ENCODE peak calls at places on chromosomes 7 and 10, in nine cellular contexts. One of them, this sample, is unnamed.

GRCh38 chr7:121043314-121044234 is 55.1 kb downstream of the CPED1 start:
- DNase-seq in lower lobe of right lung: no peak
- DNase-seq in IMR-90: no peak
- DNase-seq in prostate gland: no peak
- DNase-seq in fibroblast of lung: peak
- DNase-seq in esophagus muscularis mucosa: no peak
- DNase-seq in right lobe of liver: no peak
- DNase-seq in A549: no peak
- DNase-seq in GM20000: no peak
- DNase-seq in this sample: no peak

GRCh38 chr7:148863324-148863723 is 20.8 kb downstream of the EZH2 start:
- DNase-seq in lower lobe of right lung: no peak
- DNase-seq in IMR-90: no peak
- DNase-seq in prostate gland: no peak
- DNase-seq in fibroblast of lung: no peak
- DNase-seq in esophagus muscularis mucosa: no peak
- DNase-seq in right lobe of liver: no peak
- DNase-seq in A549: no peak
- DNase-seq in GM20000: no peak
- DNase-seq in this sample: no peak

GRCh38 chr7:130900471-130901076 is 166.6 kb upstream of the KLF14 start:
- DNase-seq in lower lobe of right lung: no peak
- DNase-seq in IMR-90: no peak
- DNase-seq in prostate gland: no peak
- DNase-seq in fibroblast of lung: no peak
- DNase-seq in esophagus muscularis mucosa: no peak
- DNase-seq in right lobe of liver: peak
- DNase-seq in A549: no peak
- DNase-seq in GM20000: no peak
- DNase-seq in this sample: no peak

GRCh38 chr10:46289209-46289810 is 2.5 kb downstream of the ANTXRL start:
- DNase-seq in lower lobe of right lung: no peak
- DNase-seq in IMR-90: peak
- DNase-seq in prostate gland: no peak
- DNase-seq in fibroblast of lung: peak
- DNase-seq in esophagus muscularis mucosa: no peak
- DNase-seq in right lobe of liver: peak
- DNase-seq in A549: no peak
- DNase-seq in GM20000: no peak
- DNase-seq in this sample: no peak

GRCh38 chr10:123044391-123044790 is 35.6 kb downstream of the ACADSB start:
- DNase-seq in lower lobe of right lung: no peak
- DNase-seq in IMR-90: peak
- DNase-seq in prostate gland: no peak
- DNase-seq in fibroblast of lung: peak
- DNase-seq in esophagus muscularis mucosa: no peak
- DNase-seq in right lobe of liver: no peak
- DNase-seq in A549: peak
- DNase-seq in GM20000: no peak
- DNase-seq in this sample: no peak

GRCh38 chr7:17411922-17412321 is 113.5 kb downstream of the AHR start:
- DNase-seq in lower lobe of right lung: no peak
- DNase-seq in IMR-90: no peak
- DNase-seq in prostate gland: no peak
- DNase-seq in fibroblast of lung: no peak
- DNase-seq in esophagus muscularis mucosa: no peak
- DNase-seq in right lobe of liver: no peak
- DNase-seq in A549: no peak
- DNase-seq in GM20000: no peak
- DNase-seq in this sample: no peak

GRCh38 chr7:45982912-45983719 is 62.0 kb upstream of the IGFBP3 start:
- DNase-seq in lower lobe of right lung: no peak
- DNase-seq in IMR-90: no peak
- DNase-seq in prostate gland: no peak
- DNase-seq in fibroblast of lung: no peak
- DNase-seq in esophagus muscularis mucosa: peak
- DNase-seq in right lobe of liver: no peak
- DNase-seq in A549: no peak
- DNase-seq in GM20000: no peak
- DNase-seq in this sample: no peak

GRCh38 chr10:102230264-102230860 is 4.3 kb downstream of the ELOVL3 start:
- DNase-seq in lower lobe of right lung: peak
- DNase-seq in IMR-90: peak
- DNase-seq in prostate gland: peak
- DNase-seq in fibroblast of lung: peak
- DNase-seq in esophagus muscularis mucosa: no peak
- DNase-seq in right lobe of liver: no peak
- DNase-seq in A549: peak
- DNase-seq in GM20000: no peak
- DNase-seq in this sample: peak

GRCh38 chr10:101001225-101002035 is 1.8 kb downstream of the LZTS2 start:
- DNase-seq in lower lobe of right lung: peak
- DNase-seq in IMR-90: peak
- DNase-seq in prostate gland: peak
- DNase-seq in fibroblast of lung: peak
- DNase-seq in esophagus muscularis mucosa: peak
- DNase-seq in right lobe of liver: peak
- DNase-seq in A549: no peak
- DNase-seq in GM20000: no peak
- DNase-seq in this sample: no peak

GRCh38 chr10:71745659-71746250 is 26.2 kb upstream of the C10orf105 start:
- DNase-seq in lower lobe of right lung: no peak
- DNase-seq in IMR-90: no peak
- DNase-seq in prostate gland: no peak
- DNase-seq in fibroblast of lung: no peak
- DNase-seq in esophagus muscularis mucosa: no peak
- DNase-seq in right lobe of liver: no peak
- DNase-seq in A549: no peak
- DNase-seq in GM20000: no peak
- DNase-seq in this sample: no peak

DNA sequence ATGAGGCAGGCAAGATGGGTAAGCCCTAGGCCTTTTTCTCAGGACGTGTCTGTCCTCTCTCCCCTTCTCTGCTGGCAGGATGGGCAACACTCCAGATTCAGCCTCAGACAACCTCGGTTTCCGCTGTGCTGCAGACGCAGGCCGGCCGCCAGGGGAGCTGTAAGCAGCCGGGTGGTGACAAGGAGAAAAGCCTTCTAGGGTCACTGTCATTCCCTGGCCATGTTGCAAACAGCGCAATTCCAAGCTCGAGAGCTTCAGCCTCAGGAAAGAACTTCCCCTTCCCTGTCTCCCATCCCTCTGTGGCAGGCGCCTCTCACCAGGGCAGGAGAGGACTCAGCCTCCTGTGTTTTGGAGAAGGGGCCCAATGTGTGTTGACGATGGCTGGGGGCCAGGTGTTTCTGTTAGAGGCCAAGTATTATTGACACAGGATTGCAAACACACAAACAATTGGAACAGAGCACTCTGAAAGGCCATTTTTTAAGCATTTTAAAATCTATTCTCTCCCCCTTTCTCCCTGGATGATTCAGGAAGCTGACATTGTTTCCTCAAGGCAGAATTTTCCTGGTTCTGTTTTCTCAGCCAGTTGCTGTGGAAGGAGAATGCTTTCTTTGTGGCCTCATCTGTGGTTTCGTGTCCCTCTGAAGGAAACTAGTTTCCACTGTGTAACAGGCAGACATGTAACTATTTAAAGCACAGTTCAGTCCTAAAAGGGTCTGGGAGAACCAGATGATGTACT is 13.1 kb downstream of the PHKG1 start:
- DNase-seq in lower lobe of right lung: peak
- DNase-seq in IMR-90: peak
- DNase-seq in prostate gland: peak
- DNase-seq in fibroblast of lung: peak
- DNase-seq in esophagus muscularis mucosa: peak
- DNase-seq in right lobe of liver: peak
- DNase-seq in A549: peak
- DNase-seq in GM20000: no peak
- DNase-seq in this sample: no peak
- TF ChIP-seq CTCF in lower lobe of right lung: peak
- TF ChIP-seq CTCF in IMR-90: peak
- TF ChIP-seq CTCF in prostate gland: peak
- TF ChIP-seq CTCF in fibroblast of lung: peak
- TF ChIP-seq CTCF in esophagus muscularis mucosa: peak
- TF ChIP-seq CTCF in right lobe of liver: peak
- TF ChIP-seq CTCF in A549: no peak
- TF ChIP-seq CTCF in GM20000: no peak
- TF ChIP-seq CTCF in this sample: no peak

GRCh38 chr10:42973870-42974692 is 102.8 kb upstream of the RET start:
- DNase-seq in lower lobe of right lung: peak
- DNase-seq in IMR-90: no peak
- DNase-seq in prostate gland: no peak
- DNase-seq in fibroblast of lung: no peak
- DNase-seq in esophagus muscularis mucosa: no peak
- DNase-seq in right lobe of liver: peak
- DNase-seq in A549: no peak
- DNase-seq in GM20000: no peak
- DNase-seq in this sample: peak

GRCh38 chr10:42975558-42976352 is 101.1 kb upstream of the RET start:
- DNase-seq in lower lobe of right lung: no peak
- DNase-seq in IMR-90: no peak
- DNase-seq in prostate gland: no peak
- DNase-seq in fibroblast of lung: no peak
- DNase-seq in esophagus muscularis mucosa: no peak
- DNase-seq in right lobe of liver: peak
- DNase-seq in A549: peak
- DNase-seq in GM20000: no peak
- DNase-seq in this sample: peak

GRCh38 chr10:42976353-42977031 is 100.4 kb upstream of the RET start:
- DNase-seq in lower lobe of right lung: no peak
- DNase-seq in IMR-90: no peak
- DNase-seq in prostate gland: no peak
- DNase-seq in fibroblast of lung: no peak
- DNase-seq in esophagus muscularis mucosa: no peak
- DNase-seq in right lobe of liver: peak
- DNase-seq in A549: no peak
- DNase-seq in GM20000: no peak
- DNase-seq in this sample: peak

GRCh38 chr10:42974693-42975002 is 102.2 kb upstream of the RET start:
- DNase-seq in lower lobe of right lung: no peak
- DNase-seq in IMR-90: no peak
- DNase-seq in prostate gland: no peak
- DNase-seq in fibroblast of lung: no peak
- DNase-seq in esophagus muscularis mucosa: no peak
- DNase-seq in right lobe of liver: peak
- DNase-seq in A549: no peak
- DNase-seq in GM20000: no peak
- DNase-seq in this sample: peak

DNA sequence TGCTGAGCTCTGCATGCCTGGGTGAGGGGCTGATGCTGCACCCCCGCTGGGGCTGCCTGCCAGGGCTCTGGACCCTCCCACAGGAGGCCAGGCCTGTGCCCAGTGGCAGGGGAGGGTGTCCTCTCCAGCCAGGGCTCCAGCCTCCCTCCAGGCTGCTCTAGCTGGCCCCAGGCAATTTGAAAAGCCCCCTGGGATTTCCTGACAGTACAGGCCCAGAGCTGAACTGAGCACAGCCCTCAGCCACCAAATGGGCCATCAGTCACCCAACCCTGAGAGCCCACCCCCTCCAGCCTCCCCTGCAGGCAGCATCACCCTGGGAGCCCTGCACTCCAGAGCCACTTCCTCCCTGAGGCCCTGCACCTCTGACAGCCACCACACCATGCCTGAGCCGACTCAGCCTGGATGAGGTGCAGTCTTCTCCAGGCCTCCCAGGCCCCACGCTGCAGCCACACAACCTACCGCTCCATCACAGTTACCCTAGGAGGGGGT is 101.8 kb upstream of the RET start:
- DNase-seq in lower lobe of right lung: peak
- DNase-seq in IMR-90: no peak
- DNase-seq in prostate gland: no peak
- DNase-seq in fibroblast of lung: no peak
- DNase-seq in esophagus muscularis mucosa: no peak
- DNase-seq in right lobe of liver: peak
- DNase-seq in A549: no peak
- DNase-seq in GM20000: no peak
- DNase-seq in this sample: peak
- TF ChIP-seq CTCF in lower lobe of right lung: no peak
- TF ChIP-seq CTCF in IMR-90: no peak
- TF ChIP-seq CTCF in prostate gland: no peak
- TF ChIP-seq CTCF in fibroblast of lung: no peak
- TF ChIP-seq CTCF in esophagus muscularis mucosa: no peak
- TF ChIP-seq CTCF in right lobe of liver: no peak
- TF ChIP-seq CTCF in A549: no peak
- TF ChIP-seq CTCF in GM20000: no peak
- TF ChIP-seq CTCF in this sample: no peak

GRCh38 chr7:28955356-28955722 is 2.8 kb downstream of the TRIL start:
- DNase-seq in lower lobe of right lung: no peak
- DNase-seq in IMR-90: no peak
- DNase-seq in prostate gland: no peak
- DNase-seq in fibroblast of lung: no peak
- DNase-seq in esophagus muscularis mucosa: peak
- DNase-seq in right lobe of liver: no peak
- DNase-seq in A549: no peak
- DNase-seq in GM20000: peak
- DNase-seq in this sample: no peak

GRCh38 chr7:28955723-28956607 is 2.2 kb downstream of the TRIL start:
- DNase-seq in lower lobe of right lung: peak
- DNase-seq in IMR-90: peak
- DNase-seq in prostate gland: peak
- DNase-seq in fibroblast of lung: peak
- DNase-seq in esophagus muscularis mucosa: peak
- DNase-seq in right lobe of liver: peak
- DNase-seq in A549: peak
- DNase-seq in GM20000: peak
- DNase-seq in this sample: no peak

GRCh38 chr7:28957822-28958234 is 302 bp downstream of the TRIL start:
- DNase-seq in lower lobe of right lung: no peak
- DNase-seq in IMR-90: no peak
- DNase-seq in prostate gland: peak
- DNase-seq in fibroblast of lung: no peak
- DNase-seq in esophagus muscularis mucosa: peak
- DNase-seq in right lobe of liver: no peak
- DNase-seq in A549: no peak
- DNase-seq in GM20000: peak
- DNase-seq in this sample: no peak

GRCh38 chr7:28957064-28957821 is 887 bp downstream of the TRIL start:
- DNase-seq in lower lobe of right lung: peak
- DNase-seq in IMR-90: no peak
- DNase-seq in prostate gland: peak
- DNase-seq in fibroblast of lung: peak
- DNase-seq in esophagus muscularis mucosa: peak
- DNase-seq in right lobe of liver: no peak
- DNase-seq in A549: no peak
- DNase-seq in GM20000: peak
- DNase-seq in this sample: no peak

GRCh38 chr7:28956608-28957063 is 1.5 kb downstream of the TRIL start:
- DNase-seq in lower lobe of right lung: peak
- DNase-seq in IMR-90: peak
- DNase-seq in prostate gland: peak
- DNase-seq in fibroblast of lung: peak
- DNase-seq in esophagus muscularis mucosa: peak
- DNase-seq in right lobe of liver: peak
- DNase-seq in A549: peak
- DNase-seq in GM20000: peak
- DNase-seq in this sample: no peak
- TF ChIP-seq CTCF in lower lobe of right lung: peak
- TF ChIP-seq CTCF in IMR-90: peak
- TF ChIP-seq CTCF in prostate gland: peak
- TF ChIP-seq CTCF in fibroblast of lung: peak
- TF ChIP-seq CTCF in esophagus muscularis mucosa: peak
- TF ChIP-seq CTCF in right lobe of liver: peak
- TF ChIP-seq CTCF in A549: peak
- TF ChIP-seq CTCF in GM20000: peak
- TF ChIP-seq CTCF in this sample: peak

GRCh38 chr7:95840953-95841950 is 68.9 kb downstream of the DYNC1I1 start:
- DNase-seq in lower lobe of right lung: no peak
- DNase-seq in IMR-90: no peak
- DNase-seq in prostate gland: no peak
- DNase-seq in fibroblast of lung: no peak
- DNase-seq in esophagus muscularis mucosa: no peak
- DNase-seq in right lobe of liver: no peak
- DNase-seq in A549: peak
- DNase-seq in GM20000: peak
- DNase-seq in this sample: no peak
- TF ChIP-seq CTCF in lower lobe of right lung: no peak
- TF ChIP-seq CTCF in IMR-90: no peak
- TF ChIP-seq CTCF in prostate gland: peak
- TF ChIP-seq CTCF in fibroblast of lung: peak
- TF ChIP-seq CTCF in esophagus muscularis mucosa: no peak
- TF ChIP-seq CTCF in right lobe of liver: no peak
- TF ChIP-seq CTCF in A549: peak
- TF ChIP-seq CTCF in GM20000: peak
- TF ChIP-seq CTCF in this sample: peak